ENCODE peak calls at places on chromosomes 13 and 19, in ten cellular contexts. D, K, C, F, A, I, P, J, Y and L are unnamed samples.

GRCh38 chr19:11067356-11068113 is 21.7 kb upstream of the LDLR start:
- DNase-seq in D (no peak), K (no peak), C (no peak), F (no peak), A (no peak), I (no peak), P (no peak), J (no peak), Y (no peak), L (no peak)

GRCh38 chr13:29369060-29369743 is 226.3 kb downstream of the SLC7A1 start:
- DNase-seq in D (no peak), K (no peak), C (no peak), F (no peak), A (no peak), I (no peak), P (peak), J (no peak), Y (no peak), L (no peak)

GRCh38 chr19:7610491-7611240 is 15.0 kb downstream of the CAMSAP3 start:
- DNase-seq in D (no peak), K (no peak), C (no peak), F (no peak), A (no peak), I (no peak), P (no peak), J (no peak), Y (no peak), L (no peak)

GRCh38 chr19:34364462-34364829 is 550 bp upstream of the GPI start:
- DNase-seq in D (no peak), K (no peak), C (no peak), F (no peak), A (no peak), I (no peak), P (no peak), J (no peak), Y (no peak), L (no peak)

GRCh38 chr13:34435338-34435737 is 506.7 kb upstream of the NBEA start:
- DNase-seq in D (no peak), K (no peak), C (no peak), F (no peak), A (no peak), I (no peak), P (no peak), J (no peak), Y (no peak), L (no peak)

GRCh38 chr13:51764184-51765141 is 39.5 kb downstream of the DHRS12 start:
- DNase-seq in D (peak), K (peak), C (peak), F (peak), A (peak), I (no peak), P (no peak), J (peak), Y (no peak), L (peak)

GRCh38 chr19:12648088-12648487 is 18.5 kb downstream of the MAN2B1 start:
- DNase-seq in D (no peak), K (no peak), C (peak), F (no peak), A (no peak), I (no peak), P (peak), J (peak), Y (no peak), L (no peak)

GRCh38 chr19:28841531-28841930 is 371.4 kb downstream of the UQCRFS1 start:
- DNase-seq in D (no peak), K (no peak), C (no peak), F (no peak), A (no peak), I (no peak), P (no peak), J (no peak), Y (no peak), L (no peak)

GRCh38 chr19:13505761-13506549 is at the start of gene CACNA1A:
- DNase-seq in D (no peak), K (no peak), C (no peak), F (no peak), A (no peak), I (no peak), P (no peak), J (no peak), Y (peak), L (no peak)

GRCh38 chr13:64709079-64709478 is 2521.1 kb downstream of the PCDH9 start:
- DNase-seq in D (no peak), K (no peak), C (no peak), F (no peak), A (no peak), I (no peak), P (no peak), J (no peak), Y (no peak), L (no peak)
- H3K4me3 ChIP-seq in D (no peak), K (no peak), C (no peak), F (no peak), A (no peak), I (no peak), P (no peak), J (no peak), Y (no peak), L (no peak)

DNA sequence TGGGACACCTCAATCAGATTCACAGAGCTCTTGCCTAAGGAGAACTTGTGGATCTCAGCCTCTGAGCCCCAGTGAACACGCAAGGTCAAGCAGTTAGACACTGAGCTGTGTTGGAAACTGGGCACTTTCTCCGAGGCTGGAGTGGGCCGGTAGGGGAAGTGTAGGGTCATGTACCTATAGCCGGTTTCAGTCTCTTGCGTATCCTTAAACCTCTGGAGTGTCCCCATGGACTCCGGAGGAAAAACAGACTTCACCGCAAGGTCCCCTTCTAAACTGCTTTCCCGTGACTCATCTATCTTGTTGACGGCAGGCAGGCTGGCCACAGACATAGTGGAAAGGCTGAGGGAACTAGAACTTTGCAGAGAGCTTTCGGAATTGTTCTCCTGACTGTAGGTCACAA is 11.3 kb downstream of the IQCN start:
- DNase-seq in D (no peak), K (no peak), C (peak), F (no peak), A (no peak), I (no peak), P (peak), J (no peak), Y (no peak), L (no peak)
- TF ChIP-seq EP300 in D (no peak), K (no peak), C (no peak), F (no peak), A (no peak), I (no peak), P (no peak), J (no peak), Y (no peak), L (no peak)

GRCh38 chr13:114115796-114116195 is 16.6 kb downstream of the RASA3 start:
- DNase-seq in D (peak), K (no peak), C (peak), F (peak), A (peak), I (peak), P (no peak), J (no peak), Y (no peak), L (no peak)
- H3K27ac ChIP-seq in D (peak), K (peak), C (no peak), F (peak), A (peak), I (no peak), P (peak), J (peak), Y (no peak), L (peak)

GRCh38 chr13:66996503-66996902 is 233.6 kb downstream of the PCDH9 start:
- DNase-seq in D (no peak), K (no peak), C (no peak), F (no peak), A (no peak), I (no peak), P (no peak), J (no peak), Y (no peak), L (no peak)

GRCh38 chr13:66995366-66995663 is 234.8 kb downstream of the PCDH9 start:
- DNase-seq in D (no peak), K (no peak), C (no peak), F (no peak), A (no peak), I (no peak), P (no peak), J (no peak), Y (no peak), L (no peak)

GRCh38 chr13:66992683-66993082 is 237.5 kb downstream of the PCDH9 start:
- DNase-seq in D (no peak), K (no peak), C (no peak), F (no peak), A (no peak), I (no peak), P (no peak), J (no peak), Y (no peak), L (no peak)

GRCh38 chr13:66994097-66994496 is 236.0 kb downstream of the PCDH9 start:
- DNase-seq in D (peak), K (peak), C (peak), F (peak), A (peak), I (peak), P (peak), J (peak), Y (peak), L (no peak)

GRCh38 chr13:66994498-66995365 is 235.4 kb downstream of the PCDH9 start:
- DNase-seq in D (no peak), K (no peak), C (no peak), F (no peak), A (no peak), I (no peak), P (peak), J (no peak), Y (no peak), L (no peak)
- H3K4me3 ChIP-seq in D (peak), K (peak), C (no peak), F (no peak), A (no peak), I (peak), P (peak), J (peak), Y (no peak), L (peak)

GRCh38 chr19:36236946-36237310 is 22.0 kb downstream of the ZNF146 start:
- DNase-seq in D (no peak), K (no peak), C (no peak), F (no peak), A (no peak), I (no peak), P (no peak), J (no peak), Y (no peak), L (no peak)
- TF ChIP-seq EP300 in D (no peak), K (no peak), C (no peak), F (no peak), A (no peak), I (no peak), P (no peak), J (no peak), Y (no peak), L (no peak)

GRCh38 chr13:27446986-27447583 is 3.3 kb downstream of the MTIF3 start:
- DNase-seq in D (no peak), K (no peak), C (no peak), F (peak), A (no peak), I (no peak), P (no peak), J (no peak), Y (no peak), L (no peak)
- H3K27ac ChIP-seq in D (peak), K (no peak), C (no peak), F (peak), A (no peak), I (no peak), P (no peak), J (peak), Y (no peak), L (no peak)